ENCODE peak calls at places on chromosomes 4 and X, in six cellular contexts. One of them, this sample, is unnamed. For H3K9me2, the result is how much of the 10 kb centered on the place peaks cover.

GRCh38 chrX:18674788-18675735 is 3.2 kb upstream of the RS1 start:
- DNase-seq in MM.1S: peak
- DNase-seq in HCT116: peak
- DNase-seq in GM23248: peak
- DNase-seq in SK-N-SH: peak
- DNase-seq in PC-3: peak
- DNase-seq in this sample: peak

GRCh38 chr4:95544433-95545103 is 4.2 kb downstream of the UNC5C start:
- DNase-seq in MM.1S: no peak
- DNase-seq in PC-3: no peak
- DNase-seq in GM23248: no peak
- DNase-seq in SK-N-SH: no peak
- DNase-seq in HCT116: no peak
- DNase-seq in this sample: no peak

GRCh38 chrX:94961730-94962129 is 1287.7 kb downstream of the FAM133A start:
- DNase-seq in PC-3: no peak
- DNase-seq in SK-N-SH: peak
- DNase-seq in MM.1S: peak
- DNase-seq in HCT116: no peak
- DNase-seq in GM23248: no peak
- DNase-seq in this sample: no peak

GRCh38 chrX:10800776-10801175 is 180.4 kb upstream of the MID1 start:
- DNase-seq in HCT116: no peak
- DNase-seq in PC-3: no peak
- DNase-seq in MM.1S: no peak
- DNase-seq in SK-N-SH: no peak
- DNase-seq in GM23248: no peak
- DNase-seq in this sample: no peak

GRCh38 chr4:184544711-184545409 is 70.5 kb upstream of the IRF2 start:
- DNase-seq in GM23248: peak
- DNase-seq in HCT116: no peak
- DNase-seq in SK-N-SH: no peak
- DNase-seq in MM.1S: no peak
- DNase-seq in PC-3: no peak
- DNase-seq in this sample: peak

GRCh38 chr4:107468812-107469211 is 251.2 kb downstream of the PAPSS1 start:
- DNase-seq in MM.1S: peak
- DNase-seq in PC-3: no peak
- DNase-seq in GM23248: no peak
- DNase-seq in HCT116: no peak
- DNase-seq in SK-N-SH: no peak
- DNase-seq in this sample: no peak

GRCh38 chrX:150766351-150767044 is 73.3 kb downstream of the MTMR1 start:
- DNase-seq in HCT116: no peak
- DNase-seq in PC-3: no peak
- DNase-seq in GM23248: no peak
- DNase-seq in SK-N-SH: no peak
- DNase-seq in MM.1S: no peak
- DNase-seq in this sample: peak

GRCh38 chrX:10467793-10468192 is 152.6 kb downstream of the MID1 start:
- DNase-seq in GM23248: peak
- DNase-seq in HCT116: no peak
- DNase-seq in PC-3: no peak
- DNase-seq in SK-N-SH: no peak
- DNase-seq in MM.1S: no peak
- DNase-seq in this sample: no peak

GRCh38 chr4:147829401-147830101 is 97.7 kb downstream of the ARHGAP10 start:
- DNase-seq in GM23248: peak
- DNase-seq in PC-3: no peak
- DNase-seq in SK-N-SH: no peak
- DNase-seq in HCT116: no peak
- DNase-seq in MM.1S: no peak
- DNase-seq in this sample: no peak

GRCh38 chr4:1879491-1879890 is 8.3 kb downstream of the NSD2 start:
- DNase-seq in HCT116: no peak
- DNase-seq in PC-3: no peak
- DNase-seq in MM.1S: no peak
- DNase-seq in GM23248: peak
- DNase-seq in SK-N-SH: no peak
- DNase-seq in this sample: no peak

GRCh38 chr4:40333921-40334352 is 1.2 kb upstream of the CHRNA9 start:
- DNase-seq in HCT116: peak
- DNase-seq in PC-3: peak
- DNase-seq in MM.1S: no peak
- DNase-seq in SK-N-SH: peak
- DNase-seq in GM23248: peak
- DNase-seq in this sample: no peak

GRCh38 chrX:1860936-1861670 is 246.2 kb downstream of the ASMT start:
- DNase-seq in SK-N-SH: no peak
- DNase-seq in GM23248: no peak
- DNase-seq in HCT116: no peak
- DNase-seq in PC-3: no peak
- DNase-seq in MM.1S: no peak
- DNase-seq in this sample: no peak

GRCh38 chr4:165384608-165385007 is 5.8 kb downstream of the CPE start:
- DNase-seq in SK-N-SH: peak
- DNase-seq in PC-3: no peak
- DNase-seq in MM.1S: no peak
- DNase-seq in HCT116: no peak
- DNase-seq in GM23248: peak
- DNase-seq in this sample: peak

GRCh38 chrX:30309139-30309571 is at the start of gene NR0B1:
- DNase-seq in GM23248: peak
- DNase-seq in SK-N-SH: no peak
- DNase-seq in PC-3: no peak
- DNase-seq in HCT116: no peak
- DNase-seq in MM.1S: no peak
- DNase-seq in this sample: no peak

GRCh38 chrX:21373001-21373400 is 1.2 kb upstream of the CNKSR2 start:
- DNase-seq in MM.1S: no peak
- DNase-seq in HCT116: no peak
- DNase-seq in PC-3: no peak
- DNase-seq in GM23248: no peak
- DNase-seq in SK-N-SH: no peak
- DNase-seq in this sample: no peak

GRCh38 chrX:21374994-21375794 is 976 bp downstream of the CNKSR2 start:
- DNase-seq in GM23248: no peak
- DNase-seq in SK-N-SH: peak
- DNase-seq in PC-3: no peak
- DNase-seq in MM.1S: no peak
- DNase-seq in HCT116: no peak
- DNase-seq in this sample: no peak

GRCh38 chrX:21375795-21376069 is 1.5 kb downstream of the CNKSR2 start:
- DNase-seq in HCT116: no peak
- DNase-seq in SK-N-SH: peak
- DNase-seq in GM23248: no peak
- DNase-seq in MM.1S: no peak
- DNase-seq in PC-3: no peak
- DNase-seq in this sample: no peak

GRCh38 chrX:21373637-21374162 is 518 bp upstream of the CNKSR2 start:
- DNase-seq in GM23248: peak
- DNase-seq in PC-3: no peak
- DNase-seq in SK-N-SH: no peak
- DNase-seq in HCT116: no peak
- DNase-seq in MM.1S: peak
- DNase-seq in this sample: no peak

DNA sequence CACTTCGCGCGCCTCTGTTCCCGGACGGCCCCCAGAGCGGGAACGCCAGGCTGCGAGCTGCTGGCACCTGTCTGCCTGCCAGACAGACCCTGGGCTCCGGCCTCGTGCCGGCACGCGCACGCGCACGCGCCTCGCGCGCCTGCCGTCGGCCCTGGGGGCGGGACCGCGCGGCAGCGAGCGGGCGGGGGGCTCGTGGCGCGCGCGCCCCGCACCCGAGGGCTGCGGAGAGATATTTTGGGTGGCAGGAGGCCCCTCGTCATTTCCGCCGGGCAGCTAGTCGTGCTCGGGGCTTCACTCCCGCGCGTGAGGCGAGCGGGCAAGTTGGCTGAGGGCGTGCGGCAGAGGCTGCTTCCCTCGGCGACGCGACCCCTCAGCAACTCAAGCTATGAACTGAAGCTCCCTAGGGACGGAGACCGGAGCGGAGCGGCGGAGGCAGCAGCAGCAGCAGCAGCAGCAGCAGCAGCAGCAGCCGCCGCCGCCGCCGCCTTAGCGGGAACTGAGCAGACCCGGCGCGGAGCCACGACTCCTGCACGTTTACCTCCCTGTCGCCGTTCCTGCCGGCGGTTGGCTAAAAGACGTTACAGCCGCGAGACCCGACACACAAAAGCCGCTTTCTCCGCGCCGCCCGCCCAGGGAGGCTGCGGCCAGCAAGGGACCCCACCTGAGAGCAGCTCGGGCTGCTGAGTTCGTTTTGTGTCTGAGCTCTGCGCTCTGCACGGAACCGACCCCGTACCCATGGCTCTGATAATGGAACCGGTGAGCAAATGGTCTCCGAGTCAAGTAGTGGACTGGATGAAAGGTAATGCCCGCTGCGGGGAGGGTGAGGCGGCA is at the start of gene CNKSR2:
- DNase-seq in MM.1S: peak
- DNase-seq in SK-N-SH: peak
- DNase-seq in PC-3: peak
- DNase-seq in GM23248: peak
- DNase-seq in HCT116: no peak
- DNase-seq in this sample: no peak
- H2AFZ ChIP-seq in MM.1S: peak
- H2AFZ ChIP-seq in SK-N-SH: peak
- H2AFZ ChIP-seq in PC-3: peak
- H2AFZ ChIP-seq in GM23248: peak
- H2AFZ ChIP-seq in HCT116: no peak
- H2AFZ ChIP-seq in this sample: no peak

GRCh38 chr4:48985976-48986653 is at the start of gene CWH43:
- DNase-seq in MM.1S: no peak
- DNase-seq in HCT116: no peak
- DNase-seq in SK-N-SH: peak
- DNase-seq in GM23248: no peak
- DNase-seq in PC-3: peak
- DNase-seq in this sample: no peak
- H3K9ac ChIP-seq in MM.1S: no peak
- H3K9ac ChIP-seq in HCT116: no peak
- H3K9ac ChIP-seq in SK-N-SH: no peak
- H3K9ac ChIP-seq in GM23248: no peak
- H3K9ac ChIP-seq in PC-3: peak
- H3K9ac ChIP-seq in this sample: no peak

GRCh38 chr4:149499726-149500125 is 315.9 kb downstream of the IQCM start:
- DNase-seq in GM23248: no peak
- DNase-seq in MM.1S: no peak
- DNase-seq in PC-3: no peak
- DNase-seq in HCT116: no peak
- DNase-seq in SK-N-SH: no peak
- DNase-seq in this sample: no peak
- H3K9me2 ChIP-seq in GM23248: under half
- H3K9me2 ChIP-seq in MM.1S: under half
- H3K9me2 ChIP-seq in PC-3: under half
- H3K9me2 ChIP-seq in HCT116: under half
- H3K9me2 ChIP-seq in SK-N-SH: under half
- H3K9me2 ChIP-seq in this sample: under half

GRCh38 chr4:150886597-150886996 is 128.5 kb downstream of the LRBA start:
- DNase-seq in PC-3: no peak
- DNase-seq in SK-N-SH: no peak
- DNase-seq in HCT116: no peak
- DNase-seq in GM23248: peak
- DNase-seq in MM.1S: no peak
- DNase-seq in this sample: no peak
- H2AFZ ChIP-seq in PC-3: no peak
- H2AFZ ChIP-seq in SK-N-SH: no peak
- H2AFZ ChIP-seq in HCT116: no peak
- H2AFZ ChIP-seq in GM23248: no peak
- H2AFZ ChIP-seq in MM.1S: no peak
- H2AFZ ChIP-seq in this sample: no peak

GRCh38 chr4:182280439-182281111 is 37.4 kb downstream of the TENM3 start:
- DNase-seq in SK-N-SH: no peak
- DNase-seq in PC-3: no peak
- DNase-seq in GM23248: no peak
- DNase-seq in MM.1S: no peak
- DNase-seq in HCT116: no peak
- DNase-seq in this sample: no peak
- H3K9ac ChIP-seq in SK-N-SH: no peak
- H3K9ac ChIP-seq in PC-3: no peak
- H3K9ac ChIP-seq in GM23248: no peak
- H3K9ac ChIP-seq in MM.1S: no peak
- H3K9ac ChIP-seq in HCT116: no peak
- H3K9ac ChIP-seq in this sample: no peak

DNA sequence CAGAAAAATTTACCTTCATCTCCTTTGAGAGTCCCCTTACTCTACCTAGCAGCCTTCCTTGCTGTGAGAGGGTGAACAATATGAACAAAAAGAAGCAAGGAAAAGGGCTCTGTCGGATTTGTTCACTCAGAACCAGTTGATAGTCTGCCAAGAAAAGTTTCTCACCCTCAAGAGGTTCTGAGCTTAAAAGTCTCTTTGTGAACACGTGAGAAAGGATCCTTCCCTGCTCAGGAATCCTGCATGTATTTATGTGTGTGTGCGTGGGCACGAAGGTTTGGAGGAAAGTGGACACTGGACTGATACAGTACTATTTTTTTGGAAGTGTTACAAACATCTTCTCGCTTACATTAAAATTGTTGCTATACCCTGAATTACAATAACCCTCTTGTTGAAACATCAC is 178.6 kb upstream of the JADE1 start:
- DNase-seq in GM23248: peak
- DNase-seq in MM.1S: no peak
- DNase-seq in SK-N-SH: no peak
- DNase-seq in PC-3: no peak
- DNase-seq in HCT116: no peak
- DNase-seq in this sample: no peak
- H3K9me2 ChIP-seq in GM23248: under half
- H3K9me2 ChIP-seq in MM.1S: under half
- H3K9me2 ChIP-seq in SK-N-SH: under half
- H3K9me2 ChIP-seq in PC-3: under half
- H3K9me2 ChIP-seq in HCT116: under half
- H3K9me2 ChIP-seq in this sample: under half